ENCODE peak calls at places on chromosomes 6 and 20, in five cellular contexts. P is heart right ventricle, S is uterus, G is pancreas, A is HL-60. L is an unnamed sample.

GRCh38 chr6:151679081-151679480 is 128.4 kb upstream of the ESR1 start:
- DNase-seq in P (peak; percentile 22), S (peak; percentile 64), G (no peak), A (no peak), L (no peak)

GRCh38 chr6:788058-788457 is 95.1 kb upstream of the EXOC2 start:
- DNase-seq in P (no peak), S (no peak), G (no peak), A (no peak), L (no peak)

GRCh38 chr20:43955244-43956191 is 40.9 kb downstream of the TOX2 start:
- DNase-seq in P (no peak), S (no peak), G (no peak), A (no peak), L (peak; percentile 87)

GRCh38 chr6:153237670-153238069 is 106.6 kb upstream of the RGS17 start:
- DNase-seq in P (no peak), S (no peak), G (no peak), A (no peak), L (no peak)

GRCh38 chr6:35449287-35449881 is 2.8 kb upstream of the FANCE start:
- DNase-seq in P (no peak), S (no peak), G (peak; percentile 20), A (no peak), L (peak; percentile 77)

GRCh38 chr6:37638414-37639079 is 59.1 kb downstream of the MDGA1 start:
- DNase-seq in P (no peak), S (no peak), G (no peak), A (no peak), L (no peak)

GRCh38 chr6:156864557-156864956 is 87.4 kb downstream of the ARID1B start:
- DNase-seq in P (no peak), S (no peak), G (no peak), A (no peak), L (no peak)

GRCh38 chr6:62298745-62299392 is 12.8 kb upstream of the KHDRBS2 start:
- DNase-seq in P (no peak), S (no peak), G (no peak), A (no peak), L (peak; percentile 32)

GRCh38 chr6:63452117-63452516 is 120.2 kb upstream of the LOC128125822 start:
- DNase-seq in P (no peak), S (no peak), G (no peak), A (no peak), L (no peak)

GRCh38 chr20:46701556-46701955 is 7.9 kb upstream of the SLC2A10 start:
- DNase-seq in P (no peak), S (no peak), G (no peak), A (no peak), L (no peak)

GRCh38 chr20:23214903-23215302 is 128.8 kb upstream of the CD93 start:
- DNase-seq in P (no peak), S (no peak), G (no peak), A (no peak), L (no peak)

GRCh38 chr6:137738197-137738596 is 128.9 kb upstream of the TNFAIP3 start:
- DNase-seq in P (no peak), S (no peak), G (no peak), A (peak; percentile 8), L (no peak)

GRCh38 chr20:14711681-14712080 is 374.3 kb upstream of the FLRT3 start:
- DNase-seq in P (no peak), S (no peak), G (no peak), A (no peak), L (no peak)

GRCh38 chr6:131951576-131952230 is 531 bp upstream of the CCN2 start:
- DNase-seq in P (no peak), S (no peak), G (no peak), A (no peak), L (no peak)

GRCh38 chr20:37270586-37271420 is 9.2 kb upstream of the GHRH start:
- DNase-seq in P (no peak), S (no peak), G (no peak), A (peak; percentile 71), L (peak; percentile 80)

GRCh38 chr6:136782021-136782770 is 10.1 kb downstream of the MAP3K5 start:
- DNase-seq in P (no peak), S (no peak), G (no peak), A (no peak), L (no peak)

GRCh38 chr6:5466459-5466858 is 205.1 kb downstream of the FARS2 start:
- DNase-seq in P (no peak), S (no peak), G (no peak), A (no peak), L (no peak)

GRCh38 chr20:1841554-1842140 is 53.6 kb upstream of the SIRPA start:
- DNase-seq in P (no peak), S (no peak), G (no peak), A (peak; percentile 84), L (no peak)

GRCh38 chr6:24974182-24975171 is 38.7 kb upstream of the RIPOR2 start:
- DNase-seq in P (no peak), S (no peak), G (no peak), A (no peak), L (no peak)

GRCh38 chr6:151675746-151676459 is 131.6 kb upstream of the ESR1 start:
- DNase-seq in P (no peak), S (no peak), G (peak; percentile 74), A (peak; percentile 3), L (peak; percentile 74)

GRCh38 chr6:153090241-153090930 is 40.7 kb downstream of the RGS17 start:
- DNase-seq in P (no peak), S (no peak), G (no peak), A (no peak), L (no peak)

GRCh38 chr6:56954389-56955170 is at the start of gene BEND6:
- DNase-seq in P (peak; percentile 13), S (peak; percentile 66), G (peak; percentile 60), A (peak; percentile 30), L (peak; percentile 74)

GRCh38 chr6:159984268-159984786 is 15.4 kb downstream of the IGF2R start:
- DNase-seq in P (no peak), S (no peak), G (no peak), A (peak; percentile 51), L (no peak)

GRCh38 chr20:1567392-1568165 is 10.1 kb upstream of the SIRPD start:
- DNase-seq in P (no peak), S (no peak), G (no peak), A (no peak), L (no peak)

GRCh38 chr6:99348823-99349619 is 453 bp downstream of the FAXC start:
- DNase-seq in P (no peak), S (peak; percentile 18), G (peak; percentile 56), A (no peak), L (no peak)

GRCh38 chr20:59404749-59405148 is 104.3 kb downstream of the EDN3 start:
- DNase-seq in P (no peak), S (no peak), G (no peak), A (no peak), L (no peak)

GRCh38 chr20:59405226-59405815 is 104.9 kb downstream of the EDN3 start:
- DNase-seq in P (no peak), S (no peak), G (no peak), A (no peak), L (no peak)

GRCh38 chr20:59402697-59403096 is 102.3 kb downstream of the EDN3 start:
- DNase-seq in P (no peak), S (no peak), G (no peak), A (no peak), L (no peak)

GRCh38 chr20:59403261-59403961 is 103.0 kb downstream of the EDN3 start:
- DNase-seq in P (peak; percentile 21), S (peak; percentile 39), G (peak; percentile 81), A (peak; percentile 11), L (peak; percentile 13)

GRCh38 chr20:59403962-59404314 is 103.5 kb downstream of the EDN3 start:
- DNase-seq in P (no peak), S (no peak), G (no peak), A (no peak), L (no peak)
- TF ChIP-seq CTCF in P (peak; percentile 1), S (no peak), G (no peak), A (no peak), L (no peak)

GRCh38 chr6:12296255-12296573 is 6.1 kb downstream of the EDN1 start:
- DNase-seq in P (no peak), S (no peak), G (no peak), A (no peak), L (no peak)
- H3K4me3 ChIP-seq in P (no peak overlapping the region), S (no peak overlapping the region), G (no peak overlapping the region), A (no peak overlapping the region), L (no peak overlapping the region)

DNA sequence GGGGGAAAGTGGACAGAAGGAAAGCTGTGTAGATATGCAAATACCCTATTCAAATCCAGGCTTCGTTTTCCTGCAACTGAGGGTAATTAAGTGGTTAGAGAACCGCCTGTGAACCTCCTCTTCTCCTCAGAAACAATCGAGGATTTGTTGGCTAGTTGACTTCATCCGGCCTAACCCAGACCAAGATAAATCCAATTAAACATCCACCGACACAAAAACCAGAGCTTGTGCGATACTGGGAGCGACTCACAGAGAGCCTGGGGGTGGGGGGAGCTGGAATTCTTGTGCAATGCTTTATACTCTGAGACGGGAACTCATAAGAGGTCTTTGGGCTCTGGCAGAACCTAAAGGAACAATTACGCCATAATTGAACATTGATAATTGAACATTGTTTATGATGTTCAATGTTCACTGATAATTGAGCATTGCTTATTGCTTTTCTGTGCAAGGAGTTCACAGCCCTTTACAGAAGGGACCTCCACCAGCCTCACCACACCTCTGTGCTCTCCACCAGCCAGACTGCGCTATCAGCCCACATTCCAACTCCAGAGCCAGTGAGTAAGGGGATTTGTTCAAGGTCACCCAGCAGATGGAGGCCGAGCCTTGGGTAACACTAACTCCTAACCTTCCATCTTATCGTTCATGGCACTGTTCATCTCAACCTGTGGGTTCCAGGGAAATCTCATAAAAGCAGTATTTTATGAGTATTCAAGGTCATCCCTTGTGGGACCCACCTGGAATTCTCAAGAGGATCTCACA is 429.6 kb upstream of the JARID2 start:
- DNase-seq in P (no peak), S (no peak), G (no peak), A (no peak), L (no peak)
- TF ChIP-seq CTCF in P (no peak), S (no peak), G (no peak), A (no peak), L (no peak)

DNA sequence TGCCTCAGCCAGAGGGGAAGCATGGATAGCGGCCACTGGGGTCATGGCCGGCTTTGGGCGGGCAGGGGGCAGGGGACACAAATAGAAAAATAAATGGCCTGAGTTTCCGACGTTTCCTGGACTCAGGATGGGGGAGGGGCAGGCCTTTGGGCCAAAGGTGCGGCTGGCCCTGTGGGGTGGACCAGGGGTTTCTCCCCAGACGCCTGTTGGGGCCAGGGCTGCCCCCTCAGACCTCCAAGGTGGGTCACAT is 6.4 kb upstream of the TCEA2 start:
- DNase-seq in P (no peak), S (no peak), G (no peak), A (no peak), L (no peak)
- H3K4me3 ChIP-seq in P (peak overlapping the region; percentile 38), S (no peak overlapping the region), G (no peak overlapping the region), A (no peak overlapping the region), L (no peak overlapping the region)

GRCh38 chr6:34067814-34068213 is 78.1 kb downstream of the GRM4 start:
- DNase-seq in P (no peak), S (no peak), G (no peak), A (no peak), L (peak; percentile 32)
- TF ChIP-seq CTCF in P (no peak), S (no peak), G (no peak), A (no peak), L (peak; percentile 40)

GRCh38 chr6:125100018-125100652 is 53.4 kb upstream of the TPD52L1 start:
- DNase-seq in P (no peak), S (no peak), G (no peak), A (no peak), L (no peak)
- H3K4me3 ChIP-seq in P (peak overlapping the region; percentile 62), S (peak overlapping the region; percentile 40), G (peak overlapping the region; percentile 60), A (no peak overlapping the region), L (no peak overlapping the region)

GRCh38 chr6:11279213-11279780 is 46.8 kb upstream of the NEDD9 start:
- DNase-seq in P (no peak), S (peak; percentile 63), G (no peak), A (no peak), L (no peak)
- TF ChIP-seq CTCF in P (no peak), S (no peak), G (no peak), A (no peak), L (no peak)

GRCh38 chr6:154960299-154960796 is 34.8 kb upstream of the TIAM2 start:
- DNase-seq in P (no peak), S (no peak), G (no peak), A (no peak), L (no peak)
- H3K4me3 ChIP-seq in P (no peak overlapping the region), S (no peak overlapping the region), G (no peak overlapping the region), A (no peak overlapping the region), L (no peak overlapping the region)

L was measured in GM12865.